ENCODE peak calls at places on chromosomes 16 and 17, in five cellular contexts. F is GM23248, T is endothelial cell, R is caudate nucleus, U is AG04450. P is an unnamed sample.

GRCh38 chr16:54283735-54284318 is 2.8 kb downstream of the IRX3 start:
- DNase-seq in F (no peak), T (no peak), R (no peak), U (no peak), P (no peak)

GRCh38 chr16:1727651-1728624 is 21.9 kb downstream of the MAPK8IP3 start:
- DNase-seq in F (no peak), T (no peak), R (no peak), U (no peak), P (no peak)

GRCh38 chr17:68459030-68459376 is 1.7 kb upstream of the WIPI1 start:
- DNase-seq in F (no peak), T (no peak), R (no peak), U (no peak), P (no peak)

GRCh38 chr17:49240619-49241018 is 10.0 kb upstream of the PHOSPHO1 start:
- DNase-seq in F (no peak), T (no peak), R (no peak), U (no peak), P (no peak)

GRCh38 chr16:23435500-23435899 is 17.5 kb downstream of the COG7 start:
- DNase-seq in F (peak; percentile 69), T (peak; percentile 79), R (no peak), U (no peak), P (peak; percentile 45)

GRCh38 chr16:89598199-89598598 is 15.2 kb upstream of the DPEP1 start:
- DNase-seq in F (peak; percentile 79), T (no peak), R (no peak), U (no peak), P (no peak)

GRCh38 chr16:57023541-57024249 is 34.3 kb downstream of the NLRC5 start:
- DNase-seq in F (no peak), T (no peak), R (no peak), U (no peak), P (no peak)

GRCh38 chr16:75226550-75227360 is 8.0 kb downstream of the CTRB1 start:
- DNase-seq in F (no peak), T (no peak), R (no peak), U (no peak), P (no peak)

GRCh38 chr17:40022961-40023541 is 7.8 kb downstream of the CSF3 start:
- DNase-seq in F (no peak), T (no peak), R (no peak), U (no peak), P (no peak)

GRCh38 chr17:9658593-9659211 is 13.4 kb downstream of the USP43 start:
- DNase-seq in F (peak; percentile 57), T (no peak), R (no peak), U (no peak), P (no peak)

GRCh38 chr16:2860826-2861567 is 3.0 kb upstream of the PRSS22 start:
- DNase-seq in F (peak; percentile 47), T (no peak), R (no peak), U (no peak), P (no peak)

GRCh38 chr17:17141860-17142552 is 64.1 kb downstream of the PLD6 start:
- DNase-seq in F (peak; percentile 71), T (peak; percentile 78), R (peak; percentile 28), U (no peak), P (peak; percentile 41)

GRCh38 chr16:17914168-17914567 is 422.4 kb downstream of the NPIPA8 start:
- DNase-seq in F (no peak), T (no peak), R (no peak), U (no peak), P (no peak)

GRCh38 chr16:81455720-81456494 is 11.3 kb downstream of the CMIP start:
- DNase-seq in F (no peak), T (no peak), R (no peak), U (no peak), P (no peak)

GRCh38 chr17:33732116-33732515 is 439.0 kb upstream of the ASIC2 start:
- DNase-seq in F (peak; percentile 33), T (peak; percentile 31), R (no peak), U (no peak), P (no peak)

GRCh38 chr17:63001689-63002394 is 35.8 kb downstream of the TANC2 start:
- DNase-seq in F (peak; percentile 16), T (no peak), R (no peak), U (no peak), P (no peak)

GRCh38 chr16:58035356-58036170 is 10.0 kb downstream of the MMP15 start:
- DNase-seq in F (no peak), T (no peak), R (no peak), U (no peak), P (no peak)

GRCh38 chr16:2159052-2159838 is 3.7 kb downstream of the TRAF7 start:
- DNase-seq in F (peak; percentile 82), T (no peak), R (peak; percentile 38), U (no peak), P (no peak)

GRCh38 chr17:83200231-83200699 is 120.9 kb downstream of the METRNL start:
- DNase-seq in F (peak; percentile 98), T (peak; percentile 1), R (no peak), U (no peak), P (no peak)

GRCh38 chr16:50246299-50247122 is 19.8 kb upstream of the ADCY7 start:
- DNase-seq in F (peak; percentile 43), T (peak; percentile 41), R (no peak), U (no peak), P (no peak)

GRCh38 chr17:31475378-31476162 is 84.1 kb downstream of the RAB11FIP4 start:
- DNase-seq in F (no peak), T (no peak), R (no peak), U (no peak), P (no peak)

GRCh38 chr17:76309461-76309860 is 1.4 kb upstream of the QRICH2 start:
- DNase-seq in F (no peak), T (no peak), R (no peak), U (no peak), P (no peak)

GRCh38 chr16:89104303-89104702 is 10.7 kb downstream of the ACSF3 start:
- DNase-seq in F (no peak), T (no peak), R (no peak), U (no peak), P (no peak)

GRCh38 chr16:83356266-83356665 is 451.5 kb upstream of the HSBP1 start:
- DNase-seq in F (peak; percentile 78), T (peak; percentile 25), R (no peak), U (peak; percentile 7), P (peak; percentile 4)

GRCh38 chr17:26792486-26792885 is 501.4 kb upstream of the WSB1 start:
- DNase-seq in F (peak; percentile 1), T (no peak), R (no peak), U (no peak), P (no peak)

GRCh38 chr17:81831957-81832607 is 1.0 kb downstream of the MCRIP1 start:
- DNase-seq in F (peak; percentile 89), T (no peak), R (no peak), U (no peak), P (no peak)

GRCh38 chr17:28384281-28385036 is 13.0 kb downstream of the SARM1 start:
- DNase-seq in F (peak; percentile 67), T (no peak), R (no peak), U (no peak), P (no peak)

GRCh38 chr17:16940116-16940881 is 31.6 kb downstream of the TNFRSF13B start:
- DNase-seq in F (no peak), T (no peak), R (no peak), U (no peak), P (no peak)

GRCh38 chr16:9957433-9957832 is 224.8 kb downstream of the GRIN2A start:
- DNase-seq in F (no peak), T (no peak), R (no peak), U (no peak), P (no peak)

GRCh38 chr16:30356401-30357084 is 1.4 kb upstream of the CD2BP2 start:
- DNase-seq in F (peak; percentile 14), T (no peak), R (no peak), U (no peak), P (no peak)

P was measured in CMK.